ENCODE peak calls at places on chromosomes 2 and 18, in five cellular contexts. A, V, C, Z and I are unnamed samples.

GRCh38 chr2:122135353-122135947 is 380.0 kb downstream of the TSN start:
- DNase-seq in C (no peak), V (no peak), A (no peak), Z (no peak), I (no peak)

GRCh38 chr2:150538582-150539236 is 51.2 kb upstream of the RND3 start:
- DNase-seq in C (peak), Z (peak), V (no peak), A (no peak), I (peak)

GRCh38 chr2:238945433-238946150 is 97.7 kb downstream of the TWIST2 start:
- DNase-seq in A (peak), Z (peak), C (peak), V (no peak), I (peak)

GRCh38 chr2:46519265-46519664 is 39.9 kb downstream of the TMEM247 start:
- DNase-seq in Z (no peak), A (no peak), C (no peak), V (no peak), I (no peak)

GRCh38 chr2:152304845-152305244 is 30.1 kb upstream of the FMNL2 start:
- DNase-seq in Z (peak), V (no peak), A (no peak), C (peak), I (peak)

GRCh38 chr2:235608200-235608591 is 114.4 kb downstream of the AGAP1 start:
- DNase-seq in V (no peak), A (no peak), C (no peak), Z (peak), I (no peak)

GRCh38 chr2:74454654-74455511 is at the start of gene INO80B:
- DNase-seq in V (peak), Z (peak), A (peak), C (peak), I (peak)

GRCh38 chr18:46502444-46502843 is 154.6 kb downstream of the LOXHD1 start:
- DNase-seq in C (peak), Z (peak), A (no peak), V (no peak), I (peak)

GRCh38 chr2:163419000-163419575 is 316.7 kb downstream of the FIGN start:
- DNase-seq in V (no peak), A (no peak), C (peak), Z (no peak), I (peak)

GRCh38 chr18:10563886-10564285 is 38.1 kb downstream of the NAPG start:
- DNase-seq in V (no peak), A (no peak), Z (no peak), C (no peak), I (no peak)

GRCh38 chr2:1987379-1987778 is 243.1 kb upstream of the PXDN start:
- DNase-seq in A (no peak), V (no peak), C (no peak), Z (no peak), I (no peak)

GRCh38 chr2:225434014-225434413 is 34.5 kb downstream of the NYAP2 start:
- DNase-seq in A (no peak), V (no peak), C (no peak), Z (no peak), I (no peak)

GRCh38 chr2:190511104-190511503 is 23.4 kb downstream of the NEMP2 start:
- DNase-seq in Z (peak), C (peak), V (no peak), A (no peak), I (peak)

GRCh38 chr2:207434288-207434687 is 95.5 kb upstream of the CREB1 start:
- DNase-seq in Z (no peak), A (no peak), C (no peak), V (no peak), I (no peak)

GRCh38 chr2:60312618-60313017 is 240.8 kb downstream of the BCL11A start:
- DNase-seq in C (no peak), Z (no peak), A (no peak), V (no peak), I (no peak)

GRCh38 chr2:133607679-133608078 is 39.4 kb upstream of the NCKAP5 start:
- DNase-seq in V (no peak), A (no peak), Z (no peak), C (peak), I (no peak)

GRCh38 chr18:42281851-42282250 is 326.8 kb downstream of the PIK3C3 start:
- DNase-seq in V (no peak), C (no peak), A (no peak), Z (no peak), I (no peak)

GRCh38 chr18:9536354-9537152 is 61.2 kb downstream of the RALBP1 start:
- DNase-seq in A (no peak), Z (no peak), C (peak), V (no peak), I (peak)

GRCh38 chr2:696463-696862 is 19.3 kb upstream of the TMEM18 start:
- DNase-seq in A (no peak), Z (no peak), V (no peak), C (no peak), I (no peak)

GRCh38 chr18:34659579-34660517 is 50.2 kb upstream of the DTNA start:
- DNase-seq in A (peak), Z (peak), C (peak), V (peak), I (peak)

GRCh38 chr2:113156278-113157107 is 17.3 kb upstream of the PSD4 start:
- DNase-seq in Z (no peak), C (peak), V (no peak), A (no peak), I (no peak)

GRCh38 chr2:47214385-47214784 is 59.3 kb upstream of the STPG4 start:
- DNase-seq in C (no peak), V (no peak), A (no peak), Z (no peak), I (no peak)

GRCh38 chr2:219350215-219350937 is 17.8 kb upstream of the RESP18 start:
- DNase-seq in Z (peak), A (no peak), V (peak), C (no peak), I (peak)

GRCh38 chr2:236548179-236548918 is 21.3 kb upstream of the ACKR3 start:
- DNase-seq in A (no peak), Z (peak), C (peak), V (no peak), I (peak)

GRCh38 chr2:240615409-240615808 is 9.9 kb upstream of the GPR35 start:
- DNase-seq in C (no peak), A (no peak), Z (no peak), V (no peak), I (no peak)

GRCh38 chr2:189698020-189698887 is 23.8 kb downstream of the ANKAR start:
- DNase-seq in V (peak), A (no peak), Z (peak), C (peak), I (peak)

GRCh38 chr18:24726727-24727539 is 266.5 kb downstream of the HRH4 start:
- DNase-seq in A (no peak), Z (peak), C (peak), V (peak), I (peak)

GRCh38 chr2:238129166-238130010 is 9.1 kb upstream of the KLHL30 start:
- DNase-seq in A (no peak), Z (no peak), V (no peak), C (no peak), I (no peak)

GRCh38 chr2:100242891-100243670 is 79.2 kb downstream of the LONRF2 start:
- DNase-seq in Z (peak), V (peak), C (peak), A (peak), I (peak)

GRCh38 chr2:98086491-98087446 is at the start of gene VWA3B:
- DNase-seq in A (peak), Z (peak), C (peak), V (no peak), I (peak)

DNA sequence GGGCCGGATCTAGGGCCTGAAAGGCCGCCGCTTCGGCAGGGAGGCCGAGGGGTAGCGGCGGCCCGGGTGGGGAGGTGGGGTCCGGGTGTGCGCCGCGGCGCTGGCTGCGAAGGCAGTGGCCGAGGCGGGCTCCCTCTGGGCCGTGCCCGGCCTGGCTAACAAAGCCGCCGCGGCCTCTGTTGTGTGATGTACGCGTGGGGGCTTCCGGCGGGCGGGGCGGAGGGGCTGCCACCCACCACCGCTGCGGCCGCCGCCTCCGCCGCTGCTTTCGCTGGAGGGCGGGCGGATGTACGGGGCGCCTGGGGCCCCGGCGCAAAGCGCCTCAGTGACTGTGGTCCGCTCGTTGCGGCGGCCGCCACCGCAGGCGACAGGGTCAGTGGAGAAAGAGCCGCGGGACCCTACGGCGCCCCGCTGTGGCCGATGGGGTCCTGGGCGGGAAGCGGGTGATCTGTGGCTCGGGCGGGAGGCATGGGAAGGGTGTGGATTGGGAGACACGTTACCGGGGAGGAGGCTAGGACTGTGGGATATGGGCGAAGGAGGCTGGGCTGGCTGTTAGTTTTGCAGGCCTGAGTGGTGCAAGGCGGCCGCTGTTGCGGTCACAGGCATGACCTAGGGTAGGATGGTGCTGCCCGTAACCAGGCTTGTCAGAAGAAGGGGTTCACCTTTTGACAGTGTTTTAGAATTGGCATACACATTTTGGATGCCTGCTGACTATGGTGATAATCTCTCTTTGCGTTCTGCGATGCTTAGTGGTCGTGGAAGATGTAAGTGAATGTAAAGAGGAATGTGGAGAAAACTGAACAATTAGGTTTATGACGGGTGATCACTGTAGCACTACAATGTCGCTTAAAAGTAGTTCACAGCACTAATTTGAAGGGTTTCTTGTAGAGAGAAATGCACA is 662 bp downstream of the BZW1 start:
- DNase-seq in C (peak), A (peak), V (no peak), Z (peak), I (peak)
- TF ChIP-seq CTCF in C (peak), A (peak), V (peak), Z (peak), I (peak)

GRCh38 chr2:198371902-198372611 is 567.7 kb downstream of the PLCL1 start:
- DNase-seq in Z (peak), C (no peak), A (no peak), V (peak), I (no peak)

GRCh38 chr2:198376677-198377076 is 572.3 kb downstream of the PLCL1 start:
- DNase-seq in A (no peak), C (no peak), Z (peak), V (no peak), I (peak)

GRCh38 chr2:198375073-198375430 is 570.7 kb downstream of the PLCL1 start:
- DNase-seq in A (no peak), C (no peak), V (no peak), Z (no peak), I (no peak)

GRCh38 chr2:198371329-198371728 is 566.9 kb downstream of the PLCL1 start:
- DNase-seq in A (no peak), C (no peak), V (no peak), Z (no peak), I (no peak)

GRCh38 chr2:198374375-198375072 is 570.1 kb downstream of the PLCL1 start:
- DNase-seq in Z (peak), C (peak), A (no peak), V (peak), I (peak)
- TF ChIP-seq CTCF in Z (peak), C (peak), A (peak), V (peak), I (peak)

GRCh38 chr2:135914485-135914884 is 38.2 kb upstream of the MCM6 start:
- DNase-seq in Z (no peak), C (no peak), V (no peak), A (no peak), I (peak)

GRCh38 chr2:135916232-135916631 is 40.0 kb upstream of the MCM6 start:
- DNase-seq in V (peak), C (peak), A (no peak), Z (peak), I (peak)

GRCh38 chr2:135909976-135910375 is 33.7 kb upstream of the MCM6 start:
- DNase-seq in V (peak), A (no peak), Z (peak), C (peak), I (peak)

DNA sequence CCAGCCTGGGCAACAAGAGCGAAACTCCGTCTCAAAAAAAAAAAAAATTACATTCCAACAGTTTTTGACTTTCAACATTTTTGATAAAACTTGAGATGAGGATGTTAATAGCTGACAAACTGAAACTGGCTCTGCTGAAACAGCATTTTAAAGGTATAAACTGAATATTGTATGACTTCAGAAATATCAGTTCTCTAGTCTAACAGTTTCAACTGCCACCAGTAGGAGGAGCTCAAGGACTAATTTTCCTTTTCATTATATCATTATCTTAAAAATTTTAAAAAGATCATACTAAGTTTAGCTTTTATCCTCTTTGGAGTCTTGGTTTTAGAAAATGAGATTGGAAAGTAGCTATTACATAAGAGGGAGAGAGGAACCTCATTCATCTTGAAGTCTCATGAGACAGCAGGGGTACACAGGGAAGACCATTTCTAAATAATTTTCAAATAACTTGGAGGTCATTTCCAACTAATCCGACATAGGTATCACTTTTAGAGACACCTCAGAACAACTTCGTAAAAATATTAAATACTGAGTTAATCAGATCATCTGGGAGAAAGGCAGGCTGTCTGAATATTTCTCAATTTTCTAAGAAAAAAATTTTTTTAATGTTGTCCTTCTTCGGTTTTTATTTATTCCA is 37.6 kb upstream of the MCM6 start:
- DNase-seq in C (peak), Z (peak), A (no peak), V (peak), I (peak)
- TF ChIP-seq CTCF in C (peak), Z (peak), A (peak), V (peak), I (peak)

GRCh38 chr2:232523682-232524597 is 2.0 kb upstream of the CHRND start:
- DNase-seq in V (no peak), Z (peak), C (peak), A (no peak), I (peak)
- TF ChIP-seq CTCF in V (peak), Z (peak), C (peak), A (no peak), I (peak)

DNA sequence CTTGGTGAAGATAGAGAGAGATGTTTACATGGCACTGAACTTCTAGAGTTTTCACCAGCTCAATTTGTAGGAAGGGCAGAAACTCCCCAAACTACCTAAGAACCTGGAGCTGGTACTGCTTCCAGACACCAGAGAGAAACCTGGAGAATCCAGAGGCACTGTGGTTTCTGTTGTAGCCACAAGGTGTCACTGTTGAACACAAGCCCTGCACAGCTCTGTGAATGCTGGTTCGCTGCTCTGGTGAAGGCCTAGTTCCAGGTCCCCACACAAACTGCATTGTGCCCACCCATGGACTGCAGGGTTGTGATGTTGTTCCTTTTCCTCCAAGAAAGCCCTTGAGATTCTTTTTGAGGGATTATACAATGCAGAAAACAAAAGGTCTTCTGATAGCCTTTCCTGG is 150.5 kb upstream of the HS6ST1 start:
- DNase-seq in Z (no peak), C (peak), V (no peak), A (no peak), I (peak)
- TF ChIP-seq CTCF in Z (peak), C (peak), V (peak), A (peak), I (peak)

GRCh38 chr2:120253021-120253882 is 600 bp downstream of the RALB start:
- DNase-seq in Z (peak), C (peak), V (peak), A (peak), I (peak)
- TF ChIP-seq CTCF in Z (peak), C (peak), V (peak), A (peak), I (peak)

DNA sequence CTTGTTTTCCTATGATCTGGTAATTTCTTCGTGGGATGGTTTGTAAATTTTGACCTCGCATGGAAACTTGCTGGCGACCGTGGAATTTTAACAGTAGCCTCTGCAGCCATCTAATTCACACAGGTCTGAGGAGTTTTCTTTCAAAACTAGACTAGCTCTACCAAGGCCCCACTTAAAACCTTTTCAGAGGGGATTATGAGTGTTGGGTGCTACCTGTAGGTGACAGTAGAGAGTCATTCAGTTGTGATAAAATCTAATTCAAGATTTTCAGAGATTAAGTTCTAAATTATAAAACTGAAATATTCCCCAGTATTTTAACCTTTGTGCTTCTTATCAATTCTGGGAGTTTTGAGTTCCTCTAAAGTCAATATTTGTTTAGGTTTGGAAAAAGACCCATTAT is 31.0 kb downstream of the THSD7B start:
- DNase-seq in Z (no peak), A (no peak), V (no peak), C (no peak), I (no peak)
- TF ChIP-seq CTCF in Z (no peak), A (no peak), V (no peak), C (no peak), I (no peak)